ENCODE peak calls at places on chromosome 16, in six cellular contexts. G is IMR-90, A is stomach, N is mucosa of descending colon, Q is fibroblast of mammary gland, P is psoas muscle. K is an unnamed sample.

GRCh38 chr16:72189865-72190371 is 18.0 kb upstream of the PMFBP1 start:
- DNase-seq in G (peak), A (no peak), N (no peak), Q (peak), P (no peak), K (no peak)

GRCh38 chr16:24318670-24319069 is 62.5 kb downstream of the CACNG3 start:
- DNase-seq in G (no peak), A (no peak), N (no peak), Q (no peak), P (no peak), K (no peak)

GRCh38 chr16:88561485-88562369 is 8.5 kb upstream of the ZC3H18 start:
- DNase-seq in G (peak), A (peak), N (peak), Q (peak), P (peak), K (peak)

GRCh38 chr16:15970202-15970601 is 20.8 kb downstream of the ABCC1 start:
- DNase-seq in G (no peak), A (no peak), N (no peak), Q (no peak), P (no peak), K (no peak)

GRCh38 chr16:67269766-67270165 is 9.6 kb upstream of the PLEKHG4 start:
- DNase-seq in G (no peak), A (no peak), N (no peak), Q (peak), P (peak), K (no peak)

GRCh38 chr16:79167893-79168292 is 432.6 kb downstream of the MAF start:
- DNase-seq in G (no peak), A (no peak), N (no peak), Q (no peak), P (no peak), K (no peak)

GRCh38 chr16:64542152-64542551 is 579.7 kb downstream of the CDH11 start:
- DNase-seq in G (no peak), A (no peak), N (no peak), Q (no peak), P (no peak), K (no peak)

GRCh38 chr16:85908444-85908843 is 9.5 kb downstream of the IRF8 start:
- DNase-seq in G (no peak), A (no peak), N (no peak), Q (no peak), P (no peak), K (no peak)

GRCh38 chr16:24430937-24431760 is 108.2 kb upstream of the RBBP6 start:
- DNase-seq in G (no peak), A (no peak), N (peak), Q (no peak), P (no peak), K (no peak)

GRCh38 chr16:27778926-27779570 is 229.1 kb downstream of the KATNIP start:
- DNase-seq in G (no peak), A (no peak), N (no peak), Q (no peak), P (no peak), K (no peak)

GRCh38 chr16:14302031-14302398 is 230.9 kb downstream of the MRTFB start:
- DNase-seq in G (peak), A (peak), N (peak), Q (peak), P (peak), K (peak)

DNA sequence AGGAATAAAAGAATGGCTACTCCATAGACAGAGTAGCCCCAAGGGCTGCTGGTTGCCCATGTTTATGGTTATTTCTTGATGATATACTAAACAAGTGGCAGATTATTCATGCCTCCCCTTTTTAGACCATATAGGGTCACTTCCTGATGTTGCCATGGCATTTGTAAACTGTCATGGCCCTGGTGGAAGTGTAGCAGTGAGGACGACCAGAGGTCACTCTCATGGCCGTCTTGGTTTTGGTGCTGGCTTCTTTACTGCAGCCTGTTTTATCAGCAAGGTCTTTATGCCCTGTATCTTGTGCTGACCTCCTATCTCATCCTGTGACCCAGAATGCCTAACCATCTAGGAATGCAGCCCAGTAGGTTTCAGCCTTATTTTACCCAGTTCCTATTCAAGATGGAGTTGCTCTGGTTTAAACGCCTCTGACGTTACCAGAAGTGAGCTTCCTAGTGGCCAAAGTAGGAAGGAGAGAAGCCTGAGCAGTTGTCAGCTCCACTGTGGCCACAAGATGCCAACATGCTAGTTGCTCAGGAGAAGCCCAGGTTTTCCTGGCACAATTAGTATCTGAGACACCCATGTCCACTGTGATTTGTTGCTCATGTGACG is 17.2 kb downstream of the CPNE2 start:
- DNase-seq in G (no peak), A (no peak), N (no peak), Q (no peak), P (no peak), K (no peak)
- TF ChIP-seq CTCF in G (no peak), A (no peak), N (no peak), Q (no peak), P (no peak), K (no peak)

GRCh38 chr16:70759666-70760065 is 41.3 kb downstream of the VAC14 start:
- DNase-seq in G (no peak), A (no peak), N (no peak), Q (no peak), P (no peak), K (no peak)
- TF ChIP-seq CTCF in G (no peak), A (no peak), N (no peak), Q (no peak), P (no peak), K (no peak)

DNA sequence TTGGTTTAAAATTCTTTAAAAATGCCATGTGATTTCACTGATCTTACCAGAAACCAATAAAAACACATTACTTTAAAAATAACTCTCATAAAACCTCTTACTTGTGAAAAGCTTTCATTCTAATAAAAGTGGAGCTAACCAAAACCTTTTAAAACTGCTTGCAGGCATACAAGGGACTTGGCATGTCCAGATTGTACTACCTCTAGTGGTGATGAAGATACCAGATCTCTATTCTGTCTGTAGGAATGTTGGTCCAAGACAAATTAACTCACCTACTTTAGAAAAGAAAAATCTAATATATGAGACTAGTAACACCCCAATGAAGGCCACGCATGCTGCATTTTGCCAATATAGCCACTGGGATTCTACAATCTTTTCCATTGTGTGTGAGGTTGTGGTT is 151.0 kb upstream of the SALL1 start:
- DNase-seq in G (no peak), A (no peak), N (no peak), Q (no peak), P (no peak), K (no peak)
- TF ChIP-seq CTCF in G (no peak), A (no peak), N (no peak), Q (peak), P (no peak), K (no peak)

DNA sequence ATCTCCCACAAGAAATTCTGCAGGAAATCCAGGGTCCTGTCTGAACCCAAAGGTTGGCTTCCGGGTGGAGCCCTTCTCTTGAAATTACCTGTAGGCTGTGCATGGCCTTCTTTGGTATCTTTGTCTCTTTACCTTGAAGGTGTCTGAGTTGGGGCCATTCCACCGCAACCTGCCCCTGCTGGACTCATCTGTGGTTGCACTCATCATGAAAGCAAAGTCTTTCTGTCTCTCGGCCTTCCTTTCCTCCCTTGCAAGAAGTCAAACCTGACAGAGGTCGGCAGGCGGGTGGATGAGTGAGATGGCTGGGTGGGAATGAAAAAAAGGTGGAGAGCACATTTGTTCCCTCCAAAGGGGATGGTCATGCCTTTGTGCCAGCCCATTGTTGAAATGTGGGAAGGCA is 25.1 kb downstream of the SALL1 start:
- DNase-seq in G (no peak), A (no peak), N (no peak), Q (no peak), P (no peak), K (no peak)
- TF ChIP-seq CTCF in G (no peak), A (no peak), N (no peak), Q (no peak), P (no peak), K (peak)

K was measured in nephron progenitor cell.